ENCODE peak calls at places on chromosomes 5 and 9, in ten cellular contexts. One of them, this sample, is unnamed.

GRCh38 chr5:56299212-56299611 is 66.1 kb upstream of the ANKRD55 start:
- DNase-seq in endothelial cell: no peak
- DNase-seq in coronary artery: no peak
- DNase-seq in stomach: no peak
- DNase-seq in A549: no peak
- DNase-seq in IMR-90: no peak
- DNase-seq in lower leg skin: no peak
- DNase-seq in mammary epithelial cell: no peak
- DNase-seq in AG09309: no peak
- DNase-seq in nephron progenitor cell: no peak
- DNase-seq in this sample: no peak

GRCh38 chr9:14315754-14316573 is 2.0 kb upstream of the NFIB start:
- DNase-seq in IMR-90: no peak
- DNase-seq in A549: peak; percentile 48
- DNase-seq in lower leg skin: peak; percentile 90
- DNase-seq in nephron progenitor cell: peak; percentile 40
- DNase-seq in AG09309: no peak
- DNase-seq in mammary epithelial cell: no peak
- DNase-seq in endothelial cell: peak; percentile 22
- DNase-seq in coronary artery: peak; percentile 85
- DNase-seq in stomach: no peak
- DNase-seq in this sample: peak; percentile 47

GRCh38 chr9:76610009-76610352 is 151.0 kb downstream of the GCNT1 start:
- DNase-seq in AG09309: peak; percentile 42
- DNase-seq in coronary artery: peak; percentile 87
- DNase-seq in IMR-90: peak; percentile 54
- DNase-seq in nephron progenitor cell: no peak
- DNase-seq in endothelial cell: no peak
- DNase-seq in A549: no peak
- DNase-seq in lower leg skin: peak; percentile 96
- DNase-seq in stomach: peak; percentile 46
- DNase-seq in mammary epithelial cell: no peak
- DNase-seq in this sample: peak; percentile 39

GRCh38 chr9:2916382-2916985 is 72.6 kb upstream of the PUM3 start:
- DNase-seq in coronary artery: no peak
- DNase-seq in nephron progenitor cell: no peak
- DNase-seq in IMR-90: no peak
- DNase-seq in AG09309: no peak
- DNase-seq in mammary epithelial cell: peak; percentile 5
- DNase-seq in lower leg skin: no peak
- DNase-seq in stomach: no peak
- DNase-seq in endothelial cell: no peak
- DNase-seq in A549: no peak
- DNase-seq in this sample: no peak

GRCh38 chr9:108047264-108047663 is 557.7 kb upstream of the KLF4 start:
- DNase-seq in stomach: no peak
- DNase-seq in A549: no peak
- DNase-seq in mammary epithelial cell: peak; percentile 72
- DNase-seq in nephron progenitor cell: no peak
- DNase-seq in lower leg skin: no peak
- DNase-seq in endothelial cell: no peak
- DNase-seq in coronary artery: no peak
- DNase-seq in AG09309: no peak
- DNase-seq in IMR-90: peak; percentile 39
- DNase-seq in this sample: peak; percentile 32

GRCh38 chr9:111566234-111566633 is 33.2 kb downstream of the PTGR1 start:
- DNase-seq in mammary epithelial cell: no peak
- DNase-seq in A549: no peak
- DNase-seq in stomach: no peak
- DNase-seq in endothelial cell: no peak
- DNase-seq in AG09309: no peak
- DNase-seq in coronary artery: no peak
- DNase-seq in nephron progenitor cell: no peak
- DNase-seq in IMR-90: no peak
- DNase-seq in lower leg skin: no peak
- DNase-seq in this sample: no peak

GRCh38 chr5:1380011-1380817 is 35.3 kb upstream of the CLPTM1L start:
- DNase-seq in AG09309: no peak
- DNase-seq in A549: no peak
- DNase-seq in endothelial cell: peak; percentile 68
- DNase-seq in nephron progenitor cell: peak; percentile 72
- DNase-seq in lower leg skin: no peak
- DNase-seq in coronary artery: no peak
- DNase-seq in stomach: peak; percentile 63
- DNase-seq in IMR-90: peak; percentile 4
- DNase-seq in mammary epithelial cell: peak; percentile 3
- DNase-seq in this sample: no peak

GRCh38 chr5:138927539-138927938 is 52.4 kb upstream of the LRRTM2 start:
- DNase-seq in lower leg skin: no peak
- DNase-seq in AG09309: no peak
- DNase-seq in A549: no peak
- DNase-seq in mammary epithelial cell: no peak
- DNase-seq in coronary artery: no peak
- DNase-seq in stomach: no peak
- DNase-seq in endothelial cell: no peak
- DNase-seq in nephron progenitor cell: no peak
- DNase-seq in IMR-90: no peak
- DNase-seq in this sample: no peak

GRCh38 chr9:120386390-120387131 is 193.4 kb downstream of the CDK5RAP2 start:
- DNase-seq in nephron progenitor cell: no peak
- DNase-seq in coronary artery: no peak
- DNase-seq in lower leg skin: peak; percentile 69
- DNase-seq in A549: no peak
- DNase-seq in AG09309: no peak
- DNase-seq in stomach: peak; percentile 32
- DNase-seq in mammary epithelial cell: no peak
- DNase-seq in endothelial cell: no peak
- DNase-seq in IMR-90: no peak
- DNase-seq in this sample: peak; percentile 65

GRCh38 chr5:149833116-149833827 is 103.2 kb downstream of the PPARGC1B start:
- DNase-seq in nephron progenitor cell: no peak
- DNase-seq in coronary artery: no peak
- DNase-seq in A549: no peak
- DNase-seq in stomach: no peak
- DNase-seq in IMR-90: no peak
- DNase-seq in AG09309: no peak
- DNase-seq in lower leg skin: no peak
- DNase-seq in endothelial cell: no peak
- DNase-seq in mammary epithelial cell: no peak
- DNase-seq in this sample: no peak

GRCh38 chr5:149832636-149833035 is 102.5 kb downstream of the PPARGC1B start:
- DNase-seq in AG09309: no peak
- DNase-seq in nephron progenitor cell: no peak
- DNase-seq in lower leg skin: no peak
- DNase-seq in endothelial cell: no peak
- DNase-seq in stomach: no peak
- DNase-seq in IMR-90: no peak
- DNase-seq in mammary epithelial cell: no peak
- DNase-seq in coronary artery: no peak
- DNase-seq in A549: no peak
- DNase-seq in this sample: no peak

GRCh38 chr5:149836451-149837139 is 106.5 kb downstream of the PPARGC1B start:
- DNase-seq in AG09309: no peak
- DNase-seq in mammary epithelial cell: no peak
- DNase-seq in endothelial cell: no peak
- DNase-seq in nephron progenitor cell: no peak
- DNase-seq in lower leg skin: no peak
- DNase-seq in IMR-90: no peak
- DNase-seq in coronary artery: no peak
- DNase-seq in A549: no peak
- DNase-seq in stomach: no peak
- DNase-seq in this sample: no peak

GRCh38 chr5:149831492-149831891 is 101.4 kb downstream of the PPARGC1B start:
- DNase-seq in nephron progenitor cell: no peak
- DNase-seq in stomach: no peak
- DNase-seq in mammary epithelial cell: peak; percentile 79
- DNase-seq in AG09309: no peak
- DNase-seq in coronary artery: no peak
- DNase-seq in lower leg skin: no peak
- DNase-seq in A549: peak; percentile 41
- DNase-seq in endothelial cell: no peak
- DNase-seq in IMR-90: peak; percentile 37
- DNase-seq in this sample: peak; percentile 22

DNA sequence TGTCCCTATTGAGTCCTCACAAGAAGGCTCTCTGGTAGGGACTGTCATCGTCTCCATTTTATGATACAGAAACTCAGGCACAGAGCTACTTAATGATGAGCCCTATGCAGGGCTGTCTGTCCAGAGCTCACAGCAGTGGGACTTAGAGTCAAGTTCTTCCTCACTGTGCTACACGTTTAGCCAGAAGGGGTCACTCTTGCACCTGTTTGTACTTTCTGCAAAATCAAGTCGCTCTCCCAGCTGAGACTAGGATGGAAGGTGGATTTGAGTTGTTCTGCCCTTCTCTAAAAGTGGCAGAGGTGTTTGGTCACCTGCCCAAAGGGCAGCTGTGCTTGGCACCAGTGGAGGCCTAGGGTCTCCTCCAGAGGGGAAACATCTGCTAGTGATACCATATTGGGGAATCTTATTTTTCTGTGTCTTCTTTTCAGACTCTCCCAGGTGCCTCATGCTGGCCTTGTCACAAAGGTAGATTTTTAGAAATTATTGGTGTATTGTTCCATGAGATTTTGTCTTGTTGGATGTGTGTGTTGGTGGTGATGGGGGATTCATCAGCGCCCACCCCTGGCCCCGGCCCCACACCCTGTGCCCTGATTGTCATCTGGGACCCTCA is 104.2 kb downstream of the PPARGC1B start:
- DNase-seq in nephron progenitor cell: peak; percentile 70
- DNase-seq in A549: peak; percentile 87
- DNase-seq in AG09309: peak; percentile 62
- DNase-seq in endothelial cell: peak; percentile 76
- DNase-seq in stomach: peak; percentile 61
- DNase-seq in mammary epithelial cell: peak; percentile 62
- DNase-seq in coronary artery: no peak
- DNase-seq in IMR-90: peak; percentile 91
- DNase-seq in lower leg skin: no peak
- DNase-seq in this sample: peak; percentile 90
- TF ChIP-seq CTCF in nephron progenitor cell: peak; percentile 67
- TF ChIP-seq CTCF in A549: peak; percentile 91
- TF ChIP-seq CTCF in AG09309: peak; percentile 86
- TF ChIP-seq CTCF in endothelial cell: peak; percentile 37
- TF ChIP-seq CTCF in stomach: peak; percentile 65
- TF ChIP-seq CTCF in mammary epithelial cell: peak; percentile 79
- TF ChIP-seq CTCF in coronary artery: peak; percentile 43
- TF ChIP-seq CTCF in IMR-90: peak; percentile 80
- TF ChIP-seq CTCF in lower leg skin: no peak
- TF ChIP-seq CTCF in this sample: peak; percentile 84

DNA sequence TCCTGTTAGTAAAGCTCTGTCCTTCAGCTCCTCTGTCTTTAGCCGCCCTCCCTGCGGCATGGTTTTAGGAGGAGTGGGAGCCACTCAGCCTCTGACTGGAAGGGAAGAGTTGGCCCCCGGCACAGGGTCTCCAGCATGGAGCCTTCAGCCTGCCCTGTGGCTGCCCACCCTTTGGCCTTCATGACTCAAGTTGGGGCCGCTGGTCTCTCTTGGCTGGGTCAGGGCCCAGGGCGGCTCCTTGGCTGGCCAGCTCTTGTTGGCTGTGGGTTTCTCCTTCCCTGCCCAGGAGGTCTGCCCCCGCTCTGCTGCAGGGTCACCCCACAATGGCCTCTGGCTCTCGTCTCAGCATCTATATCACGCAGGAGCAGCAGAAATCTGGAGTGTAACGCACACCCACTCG is 25.7 kb downstream of the FGF1 start:
- DNase-seq in lower leg skin: peak; percentile 75
- DNase-seq in coronary artery: peak; percentile 71
- DNase-seq in stomach: no peak
- DNase-seq in IMR-90: no peak
- DNase-seq in A549: no peak
- DNase-seq in endothelial cell: no peak
- DNase-seq in nephron progenitor cell: no peak
- DNase-seq in mammary epithelial cell: no peak
- DNase-seq in AG09309: no peak
- DNase-seq in this sample: no peak
- TF ChIP-seq CTCF in lower leg skin: no peak
- TF ChIP-seq CTCF in coronary artery: no peak
- TF ChIP-seq CTCF in stomach: no peak
- TF ChIP-seq CTCF in IMR-90: no peak
- TF ChIP-seq CTCF in A549: no peak
- TF ChIP-seq CTCF in endothelial cell: no peak
- TF ChIP-seq CTCF in nephron progenitor cell: no peak
- TF ChIP-seq CTCF in mammary epithelial cell: no peak
- TF ChIP-seq CTCF in AG09309: no peak
- TF ChIP-seq CTCF in this sample: no peak

GRCh38 chr5:148418511-148418910 is 34.8 kb downstream of the FBXO38 start:
- DNase-seq in lower leg skin: no peak
- DNase-seq in mammary epithelial cell: no peak
- DNase-seq in coronary artery: no peak
- DNase-seq in stomach: no peak
- DNase-seq in endothelial cell: no peak
- DNase-seq in nephron progenitor cell: no peak
- DNase-seq in A549: no peak
- DNase-seq in IMR-90: no peak
- DNase-seq in AG09309: no peak
- DNase-seq in this sample: no peak
- TF ChIP-seq CTCF in lower leg skin: no peak
- TF ChIP-seq CTCF in mammary epithelial cell: no peak
- TF ChIP-seq CTCF in coronary artery: no peak
- TF ChIP-seq CTCF in stomach: no peak
- TF ChIP-seq CTCF in endothelial cell: no peak
- TF ChIP-seq CTCF in nephron progenitor cell: no peak
- TF ChIP-seq CTCF in A549: no peak
- TF ChIP-seq CTCF in IMR-90: no peak
- TF ChIP-seq CTCF in AG09309: no peak
- TF ChIP-seq CTCF in this sample: no peak

DNA sequence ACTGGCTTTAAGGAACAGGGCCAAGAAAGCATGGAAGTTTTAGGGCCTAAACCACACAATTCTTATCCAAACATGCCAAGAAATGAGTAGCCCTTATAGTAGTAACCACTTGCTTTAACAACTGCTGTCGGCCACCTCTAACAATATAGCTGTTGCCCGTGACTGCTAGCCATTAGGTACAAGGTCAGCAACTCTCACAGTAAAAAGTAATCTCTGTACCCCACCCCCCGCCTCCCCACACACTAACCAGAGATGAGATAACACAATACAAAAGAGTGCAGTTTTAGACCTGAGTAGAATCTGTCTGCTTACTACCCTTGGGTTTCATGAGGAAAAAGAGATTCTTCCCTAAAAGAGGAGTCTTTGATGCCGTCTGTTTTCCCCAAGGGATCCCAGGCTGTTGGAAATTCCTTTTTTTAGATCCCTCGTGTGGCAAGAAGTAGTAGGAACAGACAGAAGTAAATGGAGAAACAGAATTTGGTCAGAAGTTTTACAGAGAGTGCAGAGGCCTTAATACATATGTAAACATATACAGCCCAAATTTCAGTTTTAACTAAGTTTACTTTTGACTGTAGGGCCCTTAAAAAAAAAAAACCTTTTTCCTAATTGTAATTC is 94.3 kb downstream of the WDR41 start:
- DNase-seq in IMR-90: no peak
- DNase-seq in stomach: no peak
- DNase-seq in nephron progenitor cell: no peak
- DNase-seq in mammary epithelial cell: no peak
- DNase-seq in AG09309: no peak
- DNase-seq in lower leg skin: no peak
- DNase-seq in endothelial cell: no peak
- DNase-seq in A549: no peak
- DNase-seq in coronary artery: no peak
- DNase-seq in this sample: peak; percentile 9
- TF ChIP-seq CTCF in IMR-90: no peak
- TF ChIP-seq CTCF in stomach: no peak
- TF ChIP-seq CTCF in nephron progenitor cell: no peak
- TF ChIP-seq CTCF in mammary epithelial cell: no peak
- TF ChIP-seq CTCF in AG09309: no peak
- TF ChIP-seq CTCF in lower leg skin: no peak
- TF ChIP-seq CTCF in endothelial cell: no peak
- TF ChIP-seq CTCF in A549: no peak
- TF ChIP-seq CTCF in coronary artery: no peak
- TF ChIP-seq CTCF in this sample: no peak